ENCODE peak calls at places on chromosomes 2 and 18, in nine cellular contexts. J, E, A, T, B, O, M, W and U are unnamed samples.

GRCh38 chr2:176454893-176455810 is 185.9 kb downstream of the MTX2 start:
- DNase-seq in J (peak; percentile 84), E (peak; percentile 55), A (peak; percentile 79), T (peak; percentile 51), B (peak; percentile 55), O (no peak), M (peak; percentile 50), W (peak; percentile 77), U (peak; percentile 90)

GRCh38 chr18:76430636-76431035 is 64.4 kb downstream of the ZNF516 start:
- DNase-seq in J (no peak), E (no peak), A (no peak), T (no peak), B (no peak), O (no peak), M (no peak), W (no peak), U (no peak)

GRCh38 chr2:112243233-112243632 is 11.6 kb downstream of the ZC3H8 start:
- DNase-seq in J (no peak), E (no peak), A (no peak), T (no peak), B (no peak), O (no peak), M (no peak), W (no peak), U (no peak)

GRCh38 chr2:219125225-219125885 is 35.3 kb downstream of the NHEJ1 start:
- DNase-seq in J (peak; percentile 66), E (no peak), A (peak; percentile 31), T (no peak), B (no peak), O (peak; percentile 89), M (no peak), W (no peak), U (peak; percentile 83)

GRCh38 chr2:106193491-106193976 is 567 bp downstream of the UXS1 start:
- DNase-seq in J (no peak), E (no peak), A (peak; percentile 42), T (no peak), B (peak; percentile 39), O (peak; percentile 25), M (no peak), W (peak; percentile 21), U (peak; percentile 65)

GRCh38 chr2:189719531-189719930 is 43.1 kb downstream of the OSGEPL1 start:
- DNase-seq in J (no peak), E (no peak), A (no peak), T (no peak), B (no peak), O (no peak), M (no peak), W (no peak), U (no peak)

GRCh38 chr2:50515638-50516037 is 516.3 kb downstream of the NRXN1 start:
- DNase-seq in J (no peak), E (no peak), A (no peak), T (no peak), B (no peak), O (no peak), M (no peak), W (no peak), U (no peak)

GRCh38 chr2:45813003-45813601 is 161.6 kb downstream of the PRKCE start:
- DNase-seq in J (no peak), E (peak; percentile 94), A (no peak), T (no peak), B (no peak), O (peak; percentile 8), M (no peak), W (no peak), U (no peak)

GRCh38 chr2:74816540-74817331 is 17.2 kb upstream of the HK2 start:
- DNase-seq in J (no peak), E (peak; percentile 47), A (no peak), T (no peak), B (no peak), O (no peak), M (no peak), W (no peak), U (no peak)

GRCh38 chr2:9770308-9771100 is 72.8 kb upstream of the TAF1B start:
- DNase-seq in J (peak; percentile 87), E (peak; percentile 89), A (peak; percentile 67), T (peak; percentile 31), B (peak; percentile 73), O (peak; percentile 63), M (peak; percentile 72), W (peak; percentile 48), U (peak; percentile 74)

GRCh38 chr2:40095003-40095402 is 315.9 kb upstream of the THUMPD2 start:
- DNase-seq in J (no peak), E (no peak), A (no peak), T (no peak), B (no peak), O (no peak), M (no peak), W (no peak), U (no peak)

GRCh38 chr2:667332-668000 is 9.7 kb downstream of the TMEM18 start:
- DNase-seq in J (no peak), E (no peak), A (peak; percentile 49), T (no peak), B (no peak), O (peak; percentile 48), M (no peak), W (no peak), U (no peak)

GRCh38 chr2:239731998-239732665 is 293.0 kb downstream of the NDUFA10 start:
- DNase-seq in J (no peak), E (no peak), A (peak; percentile 3), T (no peak), B (no peak), O (no peak), M (no peak), W (no peak), U (no peak)

GRCh38 chr2:223641062-223641461 is 38.9 kb upstream of the SCG2 start:
- DNase-seq in J (no peak), E (no peak), A (no peak), T (no peak), B (no peak), O (no peak), M (no peak), W (no peak), U (no peak)

GRCh38 chr2:207107551-207107950 is 58.2 kb downstream of the KLF7 start:
- DNase-seq in J (no peak), E (no peak), A (no peak), T (peak; percentile 12), B (no peak), O (no peak), M (no peak), W (no peak), U (no peak)

GRCh38 chr18:48913201-48913600 is 37.6 kb downstream of the SMAD7 start:
- DNase-seq in J (no peak), E (no peak), A (no peak), T (no peak), B (no peak), O (no peak), M (no peak), W (peak; percentile 42), U (peak; percentile 41)

GRCh38 chr2:126558029-126558428 is 97.9 kb upstream of the GYPC start:
- DNase-seq in J (no peak), E (no peak), A (no peak), T (no peak), B (no peak), O (no peak), M (no peak), W (no peak), U (no peak)

GRCh38 chr2:29662841-29663240 is 258.5 kb downstream of the ALK start:
- DNase-seq in J (no peak), E (no peak), A (no peak), T (no peak), B (no peak), O (no peak), M (no peak), W (no peak), U (no peak)

GRCh38 chr2:74764429-74765272 is 69.3 kb upstream of the HK2 start:
- DNase-seq in J (no peak), E (no peak), A (no peak), T (no peak), B (no peak), O (no peak), M (no peak), W (no peak), U (no peak)

GRCh38 chr2:212421571-212422334 is 116.8 kb downstream of the ERBB4 start:
- DNase-seq in J (no peak), E (no peak), A (no peak), T (no peak), B (no peak), O (no peak), M (no peak), W (no peak), U (no peak)

GRCh38 chr2:31440764-31441163 is 26.2 kb upstream of the XDH start:
- DNase-seq in J (no peak), E (peak; percentile 30), A (no peak), T (no peak), B (no peak), O (peak; percentile 27), M (no peak), W (no peak), U (no peak)

GRCh38 chr2:12303181-12304030 is 413.3 kb upstream of the TRIB2 start:
- DNase-seq in J (no peak), E (no peak), A (no peak), T (no peak), B (no peak), O (no peak), M (no peak), W (no peak), U (no peak)

GRCh38 chr2:23482188-23482587 is 97.2 kb downstream of the KLHL29 start:
- DNase-seq in J (no peak), E (no peak), A (peak; percentile 13), T (no peak), B (no peak), O (no peak), M (no peak), W (no peak), U (no peak)

GRCh38 chr2:88656690-88657089 is 29.4 kb upstream of the EIF2AK3 start:
- DNase-seq in J (no peak), E (no peak), A (no peak), T (no peak), B (no peak), O (peak; percentile 28), M (no peak), W (no peak), U (no peak)

GRCh38 chr2:55587-56448 is 9.5 kb upstream of the FAM110C start:
- DNase-seq in J (no peak), E (no peak), A (no peak), T (no peak), B (no peak), O (no peak), M (no peak), W (no peak), U (no peak)

GRCh38 chr2:71333619-71334018 is 2.0 kb downstream of the ZNF638 start:
- DNase-seq in J (no peak), E (no peak), A (no peak), T (no peak), B (no peak), O (no peak), M (no peak), W (no peak), U (no peak)

GRCh38 chr18:60870261-60870966 is 462.8 kb upstream of the CDH20 start:
- DNase-seq in J (no peak), E (no peak), A (no peak), T (no peak), B (no peak), O (no peak), M (no peak), W (no peak), U (no peak)

GRCh38 chr2:127575185-127575765 is 39.8 kb downstream of the MYO7B start:
- DNase-seq in J (peak; percentile 9), E (no peak), A (no peak), T (no peak), B (peak; percentile 58), O (no peak), M (no peak), W (no peak), U (no peak)

GRCh38 chr18:37563810-37564511 is 1.6 kb downstream of the CELF4 start:
- DNase-seq in J (no peak), E (no peak), A (no peak), T (no peak), B (no peak), O (no peak), M (no peak), W (no peak), U (no peak)

GRCh38 chr18:58668897-58669296 is 2.4 kb upstream of the MALT1 start:
- DNase-seq in J (no peak), E (no peak), A (no peak), T (no peak), B (no peak), O (no peak), M (no peak), W (no peak), U (no peak)

GRCh38 chr2:41939410-41939775 is 108.4 kb upstream of the PKDCC start:
- DNase-seq in J (no peak), E (peak; percentile 99), A (no peak), T (no peak), B (no peak), O (no peak), M (no peak), W (no peak), U (no peak)